ENCODE peak calls at places on chromosomes 12 and 14, in ten cellular contexts. M is IMR-90; J is AG09309; B is CD4-positive, alpha-beta T cell; D is H9; R is mesothelial cell of epicardium; F is Caco-2; E is astrocyte of the spinal cord; C is A549; V is neural crest cell. L is an unnamed sample.

GRCh38 chr12:16939871-16940306 is 333.9 kb upstream of the LMO3 start:
- DNase-seq in M (peak), J (no peak), B (no peak), D (peak), R (no peak), F (peak), E (peak), C (peak), V (peak), L (no peak)

GRCh38 chr12:48882325-48882687 is 16.6 kb upstream of the RND1 start:
- DNase-seq in M (peak), J (no peak), B (no peak), D (peak), R (peak), F (peak), E (peak), C (peak), V (no peak), L (no peak)

GRCh38 chr12:115440438-115440837 is 756.5 kb upstream of the TBX3 start:
- DNase-seq in M (peak), J (peak), B (no peak), D (no peak), R (no peak), F (no peak), E (peak), C (peak), V (no peak), L (no peak)

GRCh38 chr12:57693317-57693658 is 644 bp upstream of the OS9 start:
- DNase-seq in M (no peak), J (no peak), B (no peak), D (no peak), R (no peak), F (no peak), E (no peak), C (no peak), V (no peak), L (no peak)

GRCh38 chr14:100765991-100766390 is 39.3 kb downstream of the DLK1 start:
- DNase-seq in M (no peak), J (no peak), B (no peak), D (no peak), R (peak), F (no peak), E (no peak), C (no peak), V (no peak), L (no peak)

GRCh38 chr14:58871972-58872530 is 234.3 kb downstream of the DACT1 start:
- DNase-seq in M (peak), J (no peak), B (no peak), D (no peak), R (no peak), F (no peak), E (no peak), C (peak), V (no peak), L (no peak)

GRCh38 chr12:124673881-124674617 is 106.6 kb upstream of the NCOR2 start:
- DNase-seq in M (no peak), J (no peak), B (no peak), D (no peak), R (no peak), F (no peak), E (no peak), C (no peak), V (no peak), L (no peak)

GRCh38 chr12:131736807-131737484 is 26.1 kb downstream of the SFSWAP start:
- DNase-seq in M (peak), J (no peak), B (no peak), D (peak), R (no peak), F (peak), E (peak), C (peak), V (no peak), L (no peak)

GRCh38 chr12:104218935-104219334 is 3.4 kb downstream of the TXNRD1 start:
- DNase-seq in M (peak), J (no peak), B (no peak), D (no peak), R (no peak), F (no peak), E (peak), C (no peak), V (no peak), L (no peak)

GRCh38 chr12:95371571-95371970 is 102.4 kb upstream of the METAP2 start:
- DNase-seq in M (no peak), J (no peak), B (no peak), D (no peak), R (no peak), F (no peak), E (no peak), C (no peak), V (no peak), L (no peak)

GRCh38 chr12:108120863-108121165 is 8.3 kb upstream of the WSCD2 start:
- DNase-seq in M (no peak), J (no peak), B (no peak), D (no peak), R (no peak), F (no peak), E (no peak), C (no peak), V (no peak), L (no peak)

GRCh38 chr12:127810026-127810425 is 456.9 kb upstream of the TMEM132C start:
- DNase-seq in M (no peak), J (peak), B (no peak), D (no peak), R (no peak), F (no peak), E (peak), C (no peak), V (no peak), L (no peak)
- TF ChIP-seq CTCF in M (no peak), J (peak), B (no peak), D (no peak), R (no peak), F (no peak), E (peak), C (no peak), V (no peak), L (no peak)

GRCh38 chr14:102015045-102015685 is 50.8 kb downstream of the DYNC1H1 start:
- DNase-seq in M (peak), J (no peak), B (no peak), D (no peak), R (no peak), F (no peak), E (no peak), C (no peak), V (no peak), L (no peak)
- TF ChIP-seq CTCF in M (no peak), J (no peak), B (no peak), D (no peak), R (no peak), F (no peak), E (no peak), C (no peak), V (no peak), L (no peak)

GRCh38 chr12:47813491-47814196 is 6.1 kb downstream of the HDAC7 start:
- DNase-seq in M (no peak), J (no peak), B (no peak), D (peak), R (no peak), F (no peak), E (no peak), C (no peak), V (no peak), L (peak)

GRCh38 chr12:47814539-47815170 is 5.0 kb downstream of the HDAC7 start:
- DNase-seq in M (no peak), J (no peak), B (no peak), D (no peak), R (no peak), F (no peak), E (no peak), C (no peak), V (no peak), L (no peak)

GRCh38 chr12:47811581-47812484 is 7.9 kb downstream of the HDAC7 start:
- DNase-seq in M (peak), J (peak), B (no peak), D (no peak), R (no peak), F (no peak), E (peak), C (no peak), V (no peak), L (no peak)

GRCh38 chr12:47811070-47811391 is 8.7 kb downstream of the HDAC7 start:
- DNase-seq in M (no peak), J (no peak), B (no peak), D (peak), R (no peak), F (no peak), E (no peak), C (no peak), V (no peak), L (no peak)

GRCh38 chr12:47812797-47813490 is 6.8 kb downstream of the HDAC7 start:
- DNase-seq in M (peak), J (no peak), B (peak), D (peak), R (peak), F (peak), E (peak), C (peak), V (peak), L (peak)
- TF ChIP-seq CTCF in M (no peak), J (no peak), B (no peak), D (no peak), R (no peak), F (no peak), E (no peak), C (no peak), V (no peak), L (no peak)

GRCh38 chr14:77140937-77141591 is 527 bp downstream of the ZDHHC22 start:
- DNase-seq in M (peak), J (no peak), B (no peak), D (peak), R (peak), F (no peak), E (peak), C (peak), V (peak), L (peak)
- TF ChIP-seq CTCF in M (peak), J (no peak), B (no peak), D (peak), R (peak), F (peak), E (peak), C (peak), V (peak), L (no peak)

GRCh38 chr12:69415471-69416275 is 54.5 kb upstream of the FRS2 start:
- DNase-seq in M (peak), J (peak), B (no peak), D (peak), R (peak), F (peak), E (peak), C (peak), V (peak), L (no peak)
- TF ChIP-seq CTCF in M (peak), J (peak), B (peak), D (peak), R (peak), F (peak), E (peak), C (peak), V (peak), L (no peak)

L was measured in activated B cell treated with CpG ODN at 0.5 μM for 24 hours.